ENCODE peak calls at places on chromosome 17, in nine cellular contexts. M, P, D, K, S, N, U, H and F are unnamed samples. For H3K4me1, the result is how much of the 10 kb centered on the place peaks cover.

GRCh38 chr17:1894753-1895339 is 65.0 kb downstream of the RPA1 start:
- DNase-seq in K (no peak), H (no peak), U (peak), N (peak), M (no peak), P (no peak), D (no peak), S (no peak), F (no peak)

GRCh38 chr17:77316191-77316641 is 175.4 kb downstream of the SEC14L1 start:
- DNase-seq in M (peak), N (no peak), K (no peak), U (no peak), S (no peak), H (peak), D (peak), P (no peak), F (no peak)

GRCh38 chr17:77034677-77035424 is 105.9 kb upstream of the SEC14L1 start:
- DNase-seq in K (no peak), P (no peak), M (no peak), N (no peak), S (no peak), D (no peak), H (no peak), U (no peak), F (no peak)

GRCh38 chr17:29069526-29070041 is 26.6 kb downstream of the PIPOX start:
- DNase-seq in M (no peak), H (no peak), D (no peak), P (no peak), S (no peak), K (no peak), N (no peak), U (no peak), F (no peak)

GRCh38 chr17:8188408-8188839 is 1.6 kb downstream of the BORCS6 start:
- DNase-seq in P (peak), U (no peak), M (peak), K (peak), N (no peak), H (no peak), S (no peak), D (no peak), F (no peak)

GRCh38 chr17:38740806-38741205 is 7.3 kb downstream of the PCGF2 start:
- DNase-seq in U (no peak), P (no peak), N (no peak), H (no peak), M (no peak), D (no peak), S (no peak), K (no peak), F (no peak)

GRCh38 chr17:77733576-77734296 is 224.8 kb upstream of the TNRC6C start:
- DNase-seq in U (no peak), N (no peak), K (peak), H (peak), P (no peak), D (no peak), M (no peak), S (no peak), F (no peak)

GRCh38 chr17:2083613-2084128 is 28.8 kb downstream of the HIC1 start:
- DNase-seq in M (no peak), S (no peak), H (no peak), P (no peak), K (peak), D (no peak), N (peak), U (peak), F (no peak)

GRCh38 chr17:3770471-3770870 is 30.5 kb downstream of the ITGAE start:
- DNase-seq in K (peak), H (no peak), U (no peak), M (no peak), D (no peak), N (no peak), S (no peak), P (no peak), F (no peak)

GRCh38 chr17:68097161-68097805 is 61.7 kb downstream of the KPNA2 start:
- DNase-seq in K (no peak), D (no peak), N (no peak), S (no peak), M (no peak), P (no peak), U (no peak), H (no peak), F (no peak)

GRCh38 chr17:28738680-28739384 is 5.0 kb upstream of the TRAF4 start:
- DNase-seq in S (no peak), K (peak), D (no peak), N (no peak), P (peak), H (no peak), U (no peak), M (no peak), F (no peak)

GRCh38 chr17:82272495-82273326 is 789 bp downstream of the CSNK1D start:
- DNase-seq in M (no peak), S (peak), N (peak), K (peak), H (no peak), D (no peak), P (peak), U (no peak), F (no peak)

GRCh38 chr17:43171761-43172487 is 910 bp downstream of the NBR1 start:
- DNase-seq in N (no peak), M (peak), U (peak), D (peak), P (no peak), H (no peak), S (no peak), K (no peak), F (no peak)

GRCh38 chr17:75367312-75367711 is 38.2 kb downstream of the GRB2 start:
- DNase-seq in D (no peak), H (no peak), U (peak), S (no peak), N (no peak), P (no peak), K (no peak), M (no peak), F (no peak)

GRCh38 chr17:72123964-72124791 is 3.4 kb downstream of the SOX9 start:
- DNase-seq in S (no peak), U (no peak), P (no peak), K (no peak), D (no peak), H (no peak), N (no peak), M (no peak), F (no peak)

GRCh38 chr17:42669705-42670198 is 7.0 kb downstream of the PLEKHH3 start:
- DNase-seq in S (no peak), H (no peak), K (no peak), D (no peak), N (no peak), P (no peak), U (no peak), M (peak), F (no peak)

GRCh38 chr17:68175905-68176304 is 71.9 kb upstream of the AMZ2 start:
- DNase-seq in P (no peak), U (no peak), K (no peak), S (no peak), N (no peak), M (no peak), D (no peak), H (no peak), F (no peak)

GRCh38 chr17:60610481-60610880 is 10.5 kb downstream of the PPM1D start:
- DNase-seq in N (no peak), P (no peak), K (no peak), U (no peak), M (no peak), S (no peak), D (peak), H (no peak), F (no peak)
- H3K4me1 ChIP-seq in N (under half), P (under half), K (under half), U (under half), M (under half), S (under half), D (under half), H (under half), F (under half)

DNA sequence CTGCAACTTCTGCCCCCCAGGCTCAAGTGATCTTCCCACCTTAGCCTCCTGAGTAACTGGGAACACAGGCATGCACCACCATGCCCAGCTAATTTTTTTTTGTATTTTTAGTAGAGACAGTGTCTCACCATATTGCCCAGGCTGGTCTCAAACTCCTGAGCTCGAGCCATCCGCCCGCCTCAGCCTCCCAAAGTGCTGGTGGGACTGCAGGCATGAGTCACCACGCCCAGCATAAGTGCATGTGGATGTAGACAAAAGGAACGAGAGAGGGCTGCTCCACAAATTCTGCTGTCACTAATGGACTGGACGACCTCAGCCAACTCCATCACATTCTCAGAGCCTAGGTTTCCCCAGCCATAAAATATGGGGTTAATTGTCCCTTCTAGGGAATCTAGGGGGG is 7.7 kb upstream of the SP2 start:
- DNase-seq in N (no peak), S (no peak), K (no peak), M (no peak), H (no peak), U (no peak), D (no peak), P (no peak), F (no peak)
- H3K4me1 ChIP-seq in N (under half), S (under half), K (under half), M (under half), H (under half), U (half or more), D (under half), P (under half), F (under half)

DNA sequence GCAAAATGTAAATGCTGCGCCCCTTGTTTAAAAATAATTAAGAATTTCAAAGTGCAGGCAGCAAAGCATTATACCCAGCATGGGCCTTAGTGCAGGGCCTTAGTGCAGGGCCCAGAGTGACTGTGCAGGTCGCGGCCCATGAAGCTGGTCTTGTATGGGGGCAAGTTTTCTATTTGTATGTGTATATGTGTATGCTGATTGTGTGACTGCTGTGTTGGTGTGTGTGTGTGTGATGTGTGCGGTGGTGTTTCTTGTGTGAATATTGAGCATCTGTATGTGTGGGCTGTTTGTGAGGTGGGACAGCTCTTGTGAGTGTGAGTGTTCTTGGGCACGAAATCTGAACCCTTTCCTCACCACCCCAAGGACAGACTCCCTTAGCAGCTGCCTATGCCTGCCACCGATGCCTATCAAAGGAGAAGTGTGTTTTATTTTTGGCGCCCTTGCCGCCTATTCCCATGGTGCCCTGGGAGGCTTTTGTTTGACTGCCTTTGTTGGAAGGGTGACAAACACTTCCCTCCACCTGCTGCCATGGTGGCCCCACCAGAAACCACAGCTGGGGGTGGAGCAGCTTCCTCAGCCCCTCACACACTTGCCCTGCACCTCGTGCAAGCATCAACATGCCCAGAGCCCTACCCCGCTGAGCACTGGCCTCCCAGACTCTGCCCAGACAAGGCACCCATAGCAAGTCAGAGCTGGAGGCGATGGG is 18.0 kb downstream of the CCR7 start:
- DNase-seq in D (no peak), P (peak), N (peak), M (no peak), U (no peak), K (peak), H (peak), S (no peak), F (peak)
- H3K4me1 ChIP-seq in D (under half), P (half or more), N (under half), M (under half), U (under half), K (under half), H (half or more), S (half or more), F (under half)

GRCh38 chr17:78748048-78748729 is 33.9 kb downstream of the CYTH1 start:
- DNase-seq in H (no peak), P (peak), U (no peak), S (no peak), D (no peak), K (peak), N (no peak), M (no peak), F (no peak)
- H3K4me1 ChIP-seq in H (half or more), P (half or more), U (under half), S (half or more), D (under half), K (under half), N (under half), M (under half), F (under half)

GRCh38 chr17:58382885-58383248 is 30.9 kb upstream of the SUPT4H1 start:
- DNase-seq in M (no peak), N (no peak), K (no peak), U (no peak), H (no peak), S (no peak), D (no peak), P (no peak), F (no peak)
- H3K4me1 ChIP-seq in M (under half), N (under half), K (under half), U (under half), H (under half), S (under half), D (under half), P (under half), F (under half)